ENCODE peak calls at places on chromosomes 1 and 21, in four cellular contexts. T is GM23248, L is small intestine, I is left ventricle myocardium inferior. J is an unnamed sample.

GRCh38 chr1:37481289-37482003 is 7.1 kb downstream of the ZC3H12A start:
- DNase-seq in T (peak), L (no peak), I (no peak), J (no peak)

GRCh38 chr1:206002833-206003532 is at the start of gene RAB7B:
- DNase-seq in T (peak), L (no peak), I (peak), J (no peak)

GRCh38 chr1:204384636-204385354 is 25.1 kb upstream of the PLEKHA6 start:
- DNase-seq in T (peak), L (no peak), I (peak), J (peak)

GRCh38 chr21:42209801-42210479 is 9.0 kb upstream of the ABCG1 start:
- DNase-seq in T (no peak), L (no peak), I (no peak), J (no peak)

GRCh38 chr1:160097911-160098851 is at the start of gene IGSF8:
- DNase-seq in T (peak), L (peak), I (peak), J (peak)

GRCh38 chr1:212062832-212063438 is 27.4 kb downstream of the DTL start:
- DNase-seq in T (peak), L (peak), I (no peak), J (peak)

GRCh38 chr21:33244781-33245105 is 15.0 kb downstream of the IFNAR2 start:
- DNase-seq in T (no peak), L (no peak), I (no peak), J (no peak)

GRCh38 chr1:247295274-247295684 is 36.4 kb downstream of the ZNF496 start:
- DNase-seq in T (peak), L (no peak), I (no peak), J (no peak)

GRCh38 chr1:201697174-201697573 is 131.8 kb upstream of the IPO9 start:
- DNase-seq in T (no peak), L (no peak), I (no peak), J (no peak)

GRCh38 chr1:67749263-67749843 is 64.4 kb downstream of the GADD45A start:
- DNase-seq in T (no peak), L (no peak), I (no peak), J (no peak)

GRCh38 chr1:150150511-150151021 is 850 bp downstream of the PLEKHO1 start:
- DNase-seq in T (peak), L (no peak), I (peak), J (no peak)

GRCh38 chr1:1119272-1119890 is 3.5 kb upstream of the C1orf159 start:
- DNase-seq in T (no peak), L (no peak), I (no peak), J (no peak)

GRCh38 chr1:114154146-114154962 is 685 bp upstream of the SYT6 start:
- DNase-seq in T (peak), L (no peak), I (no peak), J (no peak)

GRCh38 chr1:37930246-37931142 is 16.4 kb downstream of the INPP5B start:
- DNase-seq in T (peak), L (no peak), I (peak), J (no peak)

GRCh38 chr21:16424331-16424749 is 694.6 kb downstream of the USP25 start:
- DNase-seq in T (no peak), L (no peak), I (no peak), J (no peak)